ENCODE peak calls at places on chromosomes 1 and 21, in eight cellular contexts. O, P, N, G, Y, V, F and T are unnamed samples.

GRCh38 chr1:34188418-34188817 is 11.7 kb downstream of the C1orf94 start:
- DNase-seq in G (no peak), V (no peak), N (no peak), F (no peak), Y (no peak), P (no peak), O (no peak), T (no peak)

GRCh38 chr21:33666153-33666552 is 23.9 kb downstream of the ITSN1 start:
- DNase-seq in G (no peak), Y (no peak), F (no peak), O (no peak), N (no peak), V (no peak), P (no peak), T (no peak)

GRCh38 chr1:38431669-38432376 is 385.2 kb upstream of the POU3F1 start:
- DNase-seq in P (no peak), N (no peak), O (no peak), G (no peak), Y (no peak), V (no peak), F (no peak), T (no peak)

GRCh38 chr1:19009882-19010321 is 53.4 kb upstream of the IFFO2 start:
- DNase-seq in N (no peak), O (no peak), G (peak; percentile 96), Y (peak; percentile 91), V (no peak), P (no peak), F (peak; percentile 57), T (no peak)

GRCh38 chr1:245983294-245983967 is 523.6 kb downstream of the SMYD3 start:
- DNase-seq in O (no peak), F (no peak), P (no peak), G (no peak), N (no peak), V (no peak), Y (no peak), T (no peak)

GRCh38 chr1:160244209-160244608 is 18.1 kb downstream of the DCAF8 start:
- DNase-seq in N (no peak), O (no peak), Y (no peak), G (no peak), V (no peak), P (no peak), F (no peak), T (no peak)

GRCh38 chr1:115531806-115532359 is 109.9 kb upstream of the VANGL1 start:
- DNase-seq in Y (no peak), O (no peak), F (no peak), P (no peak), G (no peak), N (no peak), V (no peak), T (no peak)

GRCh38 chr1:215407575-215407974 is 159.5 kb upstream of the KCTD3 start:
- DNase-seq in O (no peak), P (no peak), N (no peak), F (no peak), Y (no peak), G (no peak), V (no peak), T (no peak)

GRCh38 chr1:66460776-66461175 is 73.2 kb upstream of the SGIP1 start:
- DNase-seq in F (no peak), G (no peak), N (no peak), P (no peak), O (no peak), V (no peak), Y (no peak), T (no peak)

DNA sequence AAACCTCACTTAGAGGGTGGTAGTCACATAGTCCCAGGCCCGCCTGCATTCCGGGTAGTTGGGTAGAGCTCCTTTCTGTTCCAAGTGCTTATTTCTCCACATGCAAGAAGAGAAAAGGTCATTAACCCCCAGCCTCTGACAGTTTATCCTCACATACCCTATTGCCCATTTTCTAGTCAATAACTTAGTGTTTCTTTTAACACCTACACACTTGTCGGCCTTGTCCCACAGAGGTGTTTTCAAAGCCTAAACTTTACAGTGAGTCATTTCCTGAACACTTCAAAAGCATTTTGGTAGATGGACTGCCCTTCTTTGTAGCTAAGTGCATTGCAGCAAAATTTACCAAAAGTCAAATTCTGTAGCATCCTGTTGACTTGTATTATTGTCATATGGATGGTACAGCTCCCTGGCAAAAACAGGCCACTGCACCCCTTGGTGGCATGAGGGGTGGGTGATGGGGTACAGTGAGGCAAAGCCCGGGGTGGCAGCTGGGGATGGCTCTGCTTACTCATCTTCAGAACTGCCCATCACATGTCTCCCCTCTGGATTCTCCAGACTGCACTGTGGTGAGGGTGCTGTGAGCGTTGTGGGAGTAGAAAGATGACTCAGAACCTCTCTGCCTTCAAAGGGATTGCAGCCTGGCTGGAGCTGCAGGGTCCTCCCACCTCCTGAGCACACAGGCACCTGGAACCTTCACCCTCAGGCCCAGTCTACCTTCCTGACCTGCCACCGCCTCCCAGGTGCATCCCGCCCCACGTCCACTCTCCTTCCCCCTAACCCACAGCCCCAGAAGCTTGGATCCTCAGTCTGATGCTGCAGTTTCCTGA is 45.8 kb upstream of the DMRTB1 start:
- DNase-seq in O (no peak), N (no peak), P (no peak), G (peak; percentile 37), V (no peak), Y (peak; percentile 16), F (no peak), T (no peak)
- TF ChIP-seq EP300 in O (no peak), N (no peak), P (no peak), G (no peak), V (no peak), Y (no peak), F (no peak), T (no peak)

GRCh38 chr1:225454067-225454618 is 26.3 kb upstream of the LBR start:
- DNase-seq in O (no peak), G (peak; percentile 71), P (no peak), N (no peak), Y (peak; percentile 65), F (no peak), V (no peak), T (peak; percentile 53)
- TF ChIP-seq EP300 in O (no peak), G (no peak), P (no peak), N (no peak), Y (no peak), F (no peak), V (no peak), T (no peak)

DNA sequence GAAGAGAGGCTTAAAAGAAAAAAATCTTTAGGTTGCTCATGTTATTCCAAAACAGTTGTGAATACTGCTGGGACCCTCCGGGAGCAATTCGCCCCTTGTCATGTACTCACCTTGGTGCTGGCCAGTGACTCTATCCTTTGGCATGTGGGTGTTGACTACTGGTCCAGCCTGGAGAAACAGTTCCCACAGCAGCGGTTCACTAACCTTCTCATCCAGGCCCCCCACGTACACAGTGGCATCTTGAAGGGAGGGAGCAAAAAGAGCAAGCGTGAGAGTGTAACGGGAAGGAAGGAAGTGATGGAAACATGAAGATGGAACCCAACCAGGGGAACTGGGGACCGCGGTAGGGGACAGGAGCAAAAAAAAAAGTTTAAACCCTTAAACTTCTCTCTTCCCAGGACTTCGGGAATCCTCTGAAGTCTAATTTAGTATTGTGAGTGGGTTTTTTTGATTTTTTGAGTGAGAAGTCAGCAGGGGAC is 508 bp downstream of the SF3B4 start:
- DNase-seq in O (no peak), F (no peak), G (no peak), N (no peak), Y (no peak), P (no peak), V (no peak), T (no peak)
- TF ChIP-seq EP300 in O (no peak), F (no peak), G (no peak), N (no peak), Y (no peak), P (no peak), V (no peak), T (no peak)

DNA sequence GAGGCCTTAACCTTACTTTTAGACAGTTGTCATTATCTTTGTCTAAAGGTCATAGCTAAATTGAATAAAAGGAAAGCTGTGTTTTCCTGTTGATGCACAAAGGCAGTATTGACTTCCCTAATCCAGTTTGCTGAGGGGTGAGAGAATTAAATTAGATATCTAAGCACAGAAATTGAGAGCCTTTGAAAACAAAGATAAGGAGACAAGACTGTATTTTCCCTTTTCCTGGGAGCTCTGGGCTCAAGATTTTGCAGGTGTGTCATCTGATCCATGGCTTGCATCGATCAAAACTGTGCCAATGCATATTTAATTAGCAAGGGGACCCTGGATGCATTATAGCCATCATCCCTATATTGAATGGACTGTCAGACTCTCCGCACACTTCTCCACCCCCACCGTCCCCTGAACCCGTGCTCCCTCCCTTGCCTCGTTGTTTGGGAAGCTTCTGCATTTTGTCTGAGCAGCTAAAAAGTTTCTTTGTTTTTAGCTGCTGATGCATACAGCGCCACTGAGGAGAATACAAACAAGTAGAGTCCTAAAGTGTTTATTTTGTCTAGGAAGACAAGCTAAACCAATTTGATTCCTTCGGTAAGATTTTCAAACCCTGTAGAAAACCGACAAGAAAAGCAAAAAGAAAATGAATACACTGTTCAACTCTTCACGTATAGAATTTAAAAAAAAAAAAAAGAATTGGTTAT is 186.3 kb downstream of the NFIA start:
- DNase-seq in P (no peak), F (no peak), O (no peak), G (no peak), Y (no peak), N (no peak), V (no peak), T (no peak)
- TF ChIP-seq EP300 in P (no peak), F (no peak), O (no peak), G (no peak), Y (no peak), N (no peak), V (no peak), T (no peak)

GRCh38 chr1:230833511-230833910 is 34.8 kb downstream of the C1orf198 start:
- DNase-seq in Y (no peak), G (no peak), V (no peak), O (no peak), F (no peak), N (no peak), P (peak; percentile 7), T (no peak)

GRCh38 chr1:230831706-230832105 is 36.6 kb downstream of the C1orf198 start:
- DNase-seq in G (no peak), V (no peak), N (no peak), Y (no peak), P (peak; percentile 19), O (no peak), F (no peak), T (no peak)

GRCh38 chr1:230836347-230836746 is 32.0 kb downstream of the C1orf198 start:
- DNase-seq in O (no peak), F (no peak), N (no peak), P (peak; percentile 39), V (no peak), G (no peak), Y (no peak), T (no peak)

GRCh38 chr1:230834292-230834691 is 34.0 kb downstream of the C1orf198 start:
- DNase-seq in P (peak; percentile 70), Y (no peak), N (no peak), V (no peak), O (no peak), F (no peak), G (no peak), T (no peak)

GRCh38 chr1:230832466-230832865 is 35.9 kb downstream of the C1orf198 start:
- DNase-seq in P (peak; percentile 72), N (no peak), F (no peak), O (no peak), G (no peak), Y (no peak), V (no peak), T (no peak)
- TF ChIP-seq EP300 in P (no peak), N (no peak), F (no peak), O (no peak), G (no peak), Y (no peak), V (no peak), T (no peak)

GRCh38 chr1:223810586-223810985 is 35.2 kb downstream of the TP53BP2 start:
- DNase-seq in O (no peak), V (no peak), Y (no peak), F (no peak), P (no peak), N (no peak), G (no peak), T (no peak)
- TF ChIP-seq EP300 in O (no peak), V (no peak), Y (no peak), F (no peak), P (no peak), N (no peak), G (no peak), T (no peak)